ENCODE peak calls at places on chromosomes 4 and X, in four cellular contexts. U is heart right ventricle, Z is smooth muscle cell of the brain vasculature, V is Kasumi-1. L is an unnamed sample.

GRCh38 chrX:34624416-34624815 is 32.7 kb downstream of the TMEM47 start:
- DNase-seq in U (no peak), Z (no peak), V (no peak), L (no peak)

GRCh38 chr4:80125252-80126177 is 52.5 kb upstream of the ANTXR2 start:
- DNase-seq in Z (peak; percentile 29), U (no peak), V (peak; percentile 86), L (no peak)

GRCh38 chrX:68994135-68994882 is 165.5 kb downstream of the EFNB1 start:
- DNase-seq in V (peak; percentile 35), U (no peak), Z (no peak), L (no peak)

GRCh38 chrX:107154787-107155620 is 36.4 kb upstream of the RBM41 start:
- DNase-seq in U (no peak), Z (peak; percentile 23), V (peak; percentile 3), L (no peak)

GRCh38 chr4:114694770-114695169 is 96.2 kb downstream of the UGT8 start:
- DNase-seq in V (peak; percentile 63), U (no peak), Z (peak; percentile 18), L (no peak)

GRCh38 chr4:21554036-21554435 is 394.5 kb downstream of the KCNIP4 start:
- DNase-seq in U (no peak), Z (no peak), V (no peak), L (no peak)

GRCh38 chr4:80115368-80116181 is 42.5 kb upstream of the ANTXR2 start:
- DNase-seq in U (no peak), Z (no peak), V (no peak), L (no peak)

GRCh38 chr4:179843370-179843769 is 2399.8 kb upstream of the TENM3 start:
- DNase-seq in V (no peak), Z (no peak), U (no peak), L (peak; percentile 2)

GRCh38 chr4:55358668-55359067 is 12.6 kb downstream of the SRD5A3 start:
- DNase-seq in U (no peak), V (peak; percentile 74), Z (no peak), L (peak; percentile 42)

GRCh38 chr4:154018659-154019058 is 229.8 kb upstream of the SFRP2 start:
- DNase-seq in U (no peak), V (peak; percentile 17), Z (no peak), L (no peak)